ENCODE peak calls at places on chromosomes 11 and 22, in ten cellular contexts. I is pancreas, E is tibial nerve, X is left lung, V is aorta, M is body of pancreas, R is thyroid gland, P is upper lobe of right lung, Y is SJCRH30, N is endodermal cell. Z is an unnamed sample. For H3K9me3 and H3K4me1, the result is how much of the 10 kb centered on the place peaks cover.

GRCh38 chr11:43578346-43579170 is 102.0 kb upstream of the HSD17B12 start:
- DNase-seq in N (peak), E (no peak), V (no peak), Y (no peak), X (no peak), M (no peak), R (no peak), P (no peak), I (no peak), Z (no peak)

GRCh38 chr22:37190262-37190780 is 2.3 kb upstream of the C1QTNF6 start:
- DNase-seq in X (no peak), E (no peak), V (no peak), Y (no peak), R (no peak), I (no peak), M (no peak), P (no peak), N (no peak), Z (no peak)

GRCh38 chr22:20434264-20434751 is 3.3 kb downstream of the SCARF2 start:
- DNase-seq in M (no peak), V (peak), R (no peak), Y (no peak), E (no peak), I (no peak), X (no peak), P (peak), N (no peak), Z (no peak)

GRCh38 chr11:130118636-130119387 is 40.8 kb upstream of the ST14 start:
- DNase-seq in V (no peak), P (no peak), M (no peak), R (no peak), E (no peak), N (no peak), Y (no peak), I (no peak), X (no peak), Z (no peak)

GRCh38 chr11:118304227-118304808 is at the start of gene CD3E:
- DNase-seq in I (no peak), Y (no peak), X (no peak), V (no peak), P (no peak), E (no peak), M (no peak), N (no peak), R (no peak), Z (peak)

GRCh38 chr11:43681543-43681942 is 1.0 kb downstream of the HSD17B12 start:
- DNase-seq in X (no peak), I (no peak), E (no peak), V (no peak), P (no peak), R (no peak), N (no peak), M (no peak), Y (no peak), Z (no peak)

GRCh38 chr11:12787847-12788246 is 113.6 kb downstream of the TEAD1 start:
- DNase-seq in E (no peak), I (no peak), X (no peak), Y (no peak), P (no peak), V (no peak), M (no peak), R (no peak), N (no peak), Z (no peak)

GRCh38 chr11:123434262-123434661 is 4.2 kb downstream of the GRAMD1B start:
- DNase-seq in N (peak), R (no peak), E (no peak), X (no peak), Y (peak), M (no peak), V (no peak), P (no peak), I (no peak), Z (peak)

GRCh38 chr22:46537221-46537945 is at the start of gene CELSR1:
- DNase-seq in I (no peak), Y (no peak), E (no peak), X (peak), M (no peak), R (peak), N (peak), P (peak), V (peak), Z (no peak)

GRCh38 chr11:28619870-28620540 is 511.8 kb downstream of the METTL15 start:
- DNase-seq in V (no peak), X (no peak), M (no peak), N (no peak), I (no peak), R (no peak), E (no peak), Y (no peak), P (no peak), Z (no peak)

GRCh38 chr11:2779499-2779980 is 79.7 kb upstream of the KCNQ1OT1 start:
- DNase-seq in R (peak), Y (no peak), V (peak), I (no peak), N (peak), X (no peak), E (no peak), M (no peak), P (no peak), Z (no peak)

GRCh38 chr11:61503135-61503770 is 5.3 kb upstream of the LRRC10B start:
- DNase-seq in E (no peak), Y (no peak), M (no peak), V (no peak), P (no peak), R (no peak), I (no peak), X (no peak), N (no peak), Z (no peak)
- H3K9me3 ChIP-seq in E (under half), Y (under half), M (under half), V (under half), P (under half), R (under half), I (under half), X (under half), N (under half), Z (under half)

GRCh38 chr11:67577951-67578350 is 5.7 kb upstream of the GSTP1 start:
- DNase-seq in X (no peak), M (no peak), R (peak), V (no peak), Y (no peak), E (no peak), P (no peak), N (peak), I (no peak), Z (no peak)
- H3K4me1 ChIP-seq in X (under half), M (half or more), R (under half), V (under half), Y (under half), E (under half), P (under half), N (under half), I (under half), Z (under half)

GRCh38 chr22:45484742-45485141 is 17.9 kb upstream of the FBLN1 start:
- DNase-seq in I (no peak), X (no peak), P (peak), M (no peak), E (no peak), R (no peak), Y (no peak), N (no peak), V (no peak), Z (no peak)
- H3K27ac ChIP-seq in I (no peak), X (no peak), P (no peak), M (no peak), E (no peak), R (no peak), Y (no peak), N (no peak), V (no peak), Z (no peak)

GRCh38 chr11:21465203-21465602 is 727.7 kb upstream of the ANO5 start:
- DNase-seq in P (no peak), M (no peak), E (no peak), V (no peak), I (no peak), Y (no peak), N (no peak), R (no peak), X (no peak), Z (no peak)

GRCh38 chr11:21464601-21465193 is 728.2 kb upstream of the ANO5 start:
- DNase-seq in E (no peak), R (no peak), M (no peak), I (no peak), P (no peak), X (no peak), N (no peak), V (no peak), Y (no peak), Z (no peak)

GRCh38 chr11:21465920-21466319 is 727.0 kb upstream of the ANO5 start:
- DNase-seq in N (no peak), V (no peak), I (no peak), E (no peak), Y (no peak), P (no peak), R (no peak), X (no peak), M (no peak), Z (no peak)

DNA sequence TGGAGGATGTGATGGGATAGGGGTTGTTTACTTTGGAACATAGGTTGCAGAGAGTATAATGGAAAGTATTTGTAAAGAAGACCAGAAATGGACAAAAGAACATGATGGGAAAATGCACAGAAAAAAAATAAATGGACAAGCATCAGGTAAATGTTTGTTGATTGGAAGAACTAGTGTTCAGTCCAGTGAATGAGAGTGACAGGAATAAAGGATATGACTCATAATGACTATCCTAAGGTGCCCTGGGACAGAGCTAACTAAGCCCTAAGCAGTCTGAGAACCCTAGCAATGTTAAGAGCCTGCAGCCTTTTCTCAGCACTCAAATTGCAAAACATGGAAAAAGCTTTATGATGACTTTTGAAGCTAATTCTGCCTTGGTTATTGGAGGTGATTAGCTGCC is 732.8 kb upstream of the ANO5 start:
- DNase-seq in P (no peak), N (no peak), M (no peak), R (no peak), E (no peak), I (no peak), V (no peak), X (no peak), Y (no peak), Z (no peak)
- H3K9me3 ChIP-seq in P (under half), N (under half), M (under half), R (under half), E (under half), I (under half), V (under half), X (under half), Y (under half), Z (under half)

DNA sequence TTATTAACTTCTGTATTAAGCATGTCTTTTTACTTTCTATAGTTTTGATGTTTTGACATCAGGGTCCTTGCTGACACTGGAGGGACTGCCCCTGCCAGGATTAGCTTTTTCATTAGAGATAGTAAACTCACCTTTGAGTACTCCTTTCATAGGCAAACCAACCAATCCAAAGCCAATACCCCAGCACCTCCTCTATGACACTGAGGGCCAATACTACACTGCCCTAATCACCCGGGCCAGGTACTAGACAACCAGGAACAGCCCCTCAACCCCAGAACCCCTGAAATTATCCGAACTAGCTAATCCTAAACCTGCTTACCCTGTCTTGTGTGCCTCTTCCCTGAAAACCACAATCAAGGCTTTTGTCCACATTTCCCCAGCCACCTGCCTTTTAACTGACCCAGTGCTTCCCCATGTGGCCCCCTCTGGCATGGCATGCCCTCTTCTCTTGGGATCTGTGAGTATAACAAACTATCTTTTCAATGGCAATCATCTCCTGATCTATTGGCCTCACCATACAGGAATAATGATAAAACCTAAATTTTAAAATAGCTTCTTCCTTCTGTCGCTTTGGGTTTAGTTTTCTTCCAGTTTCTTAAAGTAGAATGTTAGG is 31.2 kb downstream of the RAB6A start:
- DNase-seq in E (no peak), X (no peak), N (peak), V (no peak), R (peak), M (peak), I (no peak), P (no peak), Y (peak), Z (no peak)
- H3K4me1 ChIP-seq in E (under half), X (under half), N (under half), V (under half), R (under half), M (under half), I (under half), P (under half), Y (under half), Z (under half)

GRCh38 chr11:17514476-17514875 is 29.7 kb downstream of the USH1C start:
- DNase-seq in X (no peak), N (no peak), Y (no peak), R (no peak), M (no peak), V (no peak), P (no peak), E (no peak), I (no peak), Z (no peak)
- H3K27ac ChIP-seq in X (no peak), N (no peak), Y (no peak), R (no peak), M (no peak), V (no peak), P (no peak), E (no peak), I (no peak), Z (no peak)

GRCh38 chr11:134518616-134519389 is 106.8 kb upstream of the B3GAT1 start:
- DNase-seq in V (peak), N (no peak), Y (no peak), X (peak), I (no peak), E (no peak), M (no peak), R (no peak), P (peak), Z (no peak)
- H3K9me3 ChIP-seq in V (under half), N (under half), Y (under half), X (under half), I (under half), E (under half), M (under half), R (under half), P (under half), Z (under half)

Z was measured in CD4-positive, CD25-positive, alpha-beta regulatory T cell.